ENCODE peak calls at places on chromosomes 11 and 22, in eight cellular contexts. H is CD8-positive, alpha-beta T cell; J is astrocyte; E is ovary; L is CD4-positive, alpha-beta T cell; A is MM.1S; W is RWPE1; G is colonic mucosa. X is an unnamed sample.

GRCh38 chr11:34044664-34045485 is 6.7 kb upstream of the CAPRIN1 start:
- DNase-seq in H (no peak), J (peak), E (no peak), L (no peak), A (peak), W (peak), G (no peak), X (no peak)

GRCh38 chr11:46293616-46294015 is 16.2 kb downstream of the CREB3L1 start:
- DNase-seq in H (no peak), J (peak), E (no peak), L (no peak), A (no peak), W (no peak), G (no peak), X (no peak)

GRCh38 chr11:63907808-63908530 is 9.0 kb downstream of the RCOR2 start:
- DNase-seq in H (no peak), J (no peak), E (peak), L (no peak), A (no peak), W (no peak), G (no peak), X (no peak)

GRCh38 chr11:4539603-4540219 is 5.3 kb upstream of the OR52M1 start:
- DNase-seq in H (peak), J (no peak), E (peak), L (no peak), A (peak), W (peak), G (peak), X (peak)

GRCh38 chr22:35930933-35931332 is 97.7 kb downstream of the RBFOX2 start:
- DNase-seq in H (no peak), J (peak), E (no peak), L (no peak), A (peak), W (peak), G (no peak), X (peak)

GRCh38 chr11:12125609-12126149 is 15.3 kb downstream of the MICAL2 start:
- DNase-seq in H (no peak), J (no peak), E (no peak), L (no peak), A (no peak), W (peak), G (no peak), X (no peak)

GRCh38 chr11:20360650-20361049 is 2.9 kb upstream of the HTATIP2 start:
- DNase-seq in H (no peak), J (no peak), E (no peak), L (no peak), A (peak), W (no peak), G (no peak), X (no peak)

GRCh38 chr11:121048464-121049233 is 24.7 kb downstream of the TBCEL start:
- DNase-seq in H (no peak), J (peak), E (no peak), L (no peak), A (no peak), W (peak), G (no peak), X (no peak)

GRCh38 chr22:47113880-47114415 is 351.5 kb downstream of the TBC1D22A start:
- DNase-seq in H (no peak), J (no peak), E (no peak), L (no peak), A (no peak), W (no peak), G (no peak), X (no peak)

GRCh38 chr11:7511405-7511804 is 2.4 kb upstream of the PPFIBP2 start:
- DNase-seq in H (no peak), J (no peak), E (peak), L (no peak), A (peak), W (no peak), G (peak), X (no peak)

DNA sequence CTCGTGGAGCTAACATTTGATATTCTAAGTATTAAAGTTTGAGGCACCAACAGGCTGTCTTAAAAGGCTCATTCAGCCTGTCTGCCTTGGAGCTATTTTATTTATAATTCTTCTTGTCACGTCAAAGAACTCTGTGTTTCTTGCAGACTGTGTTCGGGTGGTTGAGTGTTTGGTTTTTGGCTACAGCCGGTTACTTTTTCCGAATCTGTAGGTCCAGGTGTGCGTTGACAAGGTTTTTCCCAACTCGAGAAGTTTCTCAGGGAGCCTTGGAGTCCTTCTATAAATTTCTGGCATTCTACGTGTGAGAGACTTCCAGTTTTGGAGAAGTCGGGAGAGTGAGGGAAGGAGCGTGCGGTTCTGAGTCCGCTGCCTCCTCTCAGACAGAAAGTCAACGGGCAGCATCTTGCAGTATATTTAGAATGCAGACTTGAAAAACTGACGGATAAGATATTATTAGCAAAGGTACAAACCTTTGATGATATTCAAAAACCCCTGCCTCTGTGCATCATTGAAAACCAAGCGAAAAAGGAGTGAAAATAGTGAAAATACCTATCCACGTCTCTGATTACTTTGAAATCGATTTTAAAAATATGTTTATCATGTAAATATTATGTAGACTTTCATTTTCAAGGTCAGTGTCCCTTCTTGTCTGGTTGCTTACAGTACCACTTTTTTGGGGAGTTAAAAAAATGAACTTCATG is 85.2 kb upstream of the PPARA start:
- DNase-seq in H (no peak), J (peak), E (no peak), L (no peak), A (no peak), W (no peak), G (no peak), X (no peak)
- TF ChIP-seq CTCF in H (no peak), J (no peak), E (no peak), L (no peak), A (no peak), W (no peak), G (no peak), X (no peak)

GRCh38 chr22:46052801-46053562 is 76.0 kb upstream of the WNT7B start:
- DNase-seq in H (no peak), J (peak), E (peak), L (no peak), A (peak), W (no peak), G (peak), X (no peak)
- TF ChIP-seq CTCF in H (no peak), J (no peak), E (no peak), L (no peak), A (peak), W (no peak), G (no peak), X (no peak)

GRCh38 chr22:41343717-41344116 is 38.0 kb upstream of the TEF start:
- DNase-seq in H (no peak), J (no peak), E (no peak), L (no peak), A (no peak), W (no peak), G (no peak), X (no peak)
- TF ChIP-seq CTCF in H (no peak), J (no peak), E (no peak), L (no peak), A (no peak), W (no peak), G (no peak), X (no peak)

GRCh38 chr11:67646535-67647336 is 3.8 kb downstream of the ACY3 start:
- DNase-seq in H (no peak), J (no peak), E (no peak), L (no peak), A (peak), W (no peak), G (peak), X (no peak)

GRCh38 chr11:67649634-67650540 is 643 bp downstream of the ACY3 start:
- DNase-seq in H (no peak), J (no peak), E (no peak), L (no peak), A (peak), W (no peak), G (peak), X (no peak)

GRCh38 chr11:67647471-67647870 is 3.1 kb downstream of the ACY3 start:
- DNase-seq in H (no peak), J (no peak), E (no peak), L (no peak), A (no peak), W (no peak), G (no peak), X (no peak)

GRCh38 chr11:67648140-67648795 is 2.3 kb downstream of the ACY3 start:
- DNase-seq in H (peak), J (no peak), E (no peak), L (peak), A (peak), W (no peak), G (no peak), X (peak)

GRCh38 chr11:67648796-67649613 is 1.5 kb downstream of the ACY3 start:
- DNase-seq in H (no peak), J (no peak), E (no peak), L (no peak), A (no peak), W (no peak), G (no peak), X (no peak)
- TF ChIP-seq CTCF in H (no peak), J (no peak), E (no peak), L (no peak), A (no peak), W (no peak), G (no peak), X (no peak)

GRCh38 chr22:44436656-44437492 is 61.2 kb downstream of the RTL6 start:
- DNase-seq in H (no peak), J (no peak), E (no peak), L (no peak), A (no peak), W (no peak), G (no peak), X (no peak)
- TF ChIP-seq CTCF in H (no peak), J (no peak), E (no peak), L (no peak), A (no peak), W (no peak), G (no peak), X (no peak)

DNA sequence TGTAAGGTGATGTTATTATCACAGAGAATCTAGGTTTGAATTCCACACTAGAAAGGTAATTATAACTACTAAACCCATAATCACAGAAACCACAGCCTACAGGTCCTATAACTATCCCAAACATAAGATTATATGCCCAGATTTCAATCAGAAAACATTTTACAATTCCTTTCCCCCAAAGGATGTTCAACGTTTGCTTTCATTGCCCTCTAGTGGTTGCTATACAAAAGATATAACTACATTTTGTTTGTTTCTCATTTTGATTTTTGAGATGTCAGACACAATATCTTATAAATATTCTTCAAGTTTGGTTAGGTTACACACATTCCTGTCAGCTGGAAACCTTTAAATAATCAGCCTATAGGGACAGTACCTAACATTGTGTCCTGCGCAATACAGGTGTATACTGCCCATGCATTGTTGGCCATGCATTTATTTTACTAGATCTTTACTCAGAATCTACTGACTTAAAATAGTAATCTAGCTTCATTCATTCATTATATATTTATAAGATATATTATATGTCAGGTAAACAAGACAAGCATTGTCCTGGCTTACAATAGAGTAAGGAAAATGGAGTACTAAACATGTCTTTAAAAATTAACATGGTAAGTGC is 530.5 kb upstream of the CCDC90B start:
- DNase-seq in H (no peak), J (peak), E (no peak), L (no peak), A (peak), W (peak), G (no peak), X (peak)
- TF ChIP-seq CTCF in H (peak), J (peak), E (no peak), L (peak), A (peak), W (peak), G (peak), X (peak)

GRCh38 chr11:2091112-2091746 is 48.0 kb downstream of the IGF2 start:
- DNase-seq in H (no peak), J (no peak), E (no peak), L (no peak), A (no peak), W (no peak), G (no peak), X (no peak)

GRCh38 chr11:2090172-2091111 is 48.7 kb downstream of the IGF2 start:
- DNase-seq in H (no peak), J (no peak), E (no peak), L (no peak), A (no peak), W (no peak), G (no peak), X (no peak)

GRCh38 chr11:2088284-2088683 is 50.9 kb downstream of the IGF2 start:
- DNase-seq in H (no peak), J (no peak), E (no peak), L (no peak), A (no peak), W (no peak), G (no peak), X (no peak)

GRCh38 chr11:2089536-2090165 is 49.5 kb downstream of the IGF2 start:
- DNase-seq in H (no peak), J (no peak), E (no peak), L (no peak), A (peak), W (peak), G (no peak), X (peak)

DNA sequence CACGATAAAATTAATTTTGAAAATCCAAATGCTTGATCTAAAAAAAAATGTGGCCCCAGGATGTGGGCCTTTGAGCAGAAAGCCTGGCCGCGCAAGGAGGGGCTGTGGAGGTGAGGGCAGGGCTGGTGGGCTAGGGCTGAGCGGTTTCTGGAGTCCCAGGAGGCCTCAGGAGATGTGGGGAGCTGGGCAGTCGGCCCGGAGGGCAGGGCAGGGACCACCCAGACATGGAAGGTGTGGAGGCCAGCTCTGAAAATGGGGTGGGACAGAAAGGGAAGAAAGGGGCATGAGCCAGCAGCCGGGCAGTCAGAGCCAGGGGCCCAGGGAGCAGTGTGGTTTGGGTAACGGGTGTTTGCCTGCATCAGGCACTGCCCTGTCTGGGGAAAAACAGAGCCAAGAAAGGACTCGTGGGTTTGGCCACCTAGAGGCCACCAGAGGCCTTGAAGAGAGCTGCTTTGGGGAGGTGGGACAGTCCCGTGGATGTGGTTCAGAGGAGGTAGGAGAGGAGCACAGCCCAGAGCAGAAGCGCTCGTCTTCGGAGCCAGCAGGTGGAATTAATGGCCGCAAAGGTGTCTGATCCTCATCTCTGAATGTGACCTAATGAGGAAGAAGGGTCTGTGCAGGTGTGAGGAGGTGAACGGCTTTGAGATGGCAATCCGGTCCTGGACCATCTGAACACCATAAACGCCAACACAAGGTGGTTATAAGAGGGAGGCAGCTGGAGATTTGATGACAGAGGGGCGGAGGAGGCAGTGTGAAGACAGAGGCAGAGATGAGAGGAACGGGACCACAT is 50.2 kb downstream of the IGF2 start:
- DNase-seq in H (no peak), J (no peak), E (no peak), L (no peak), A (no peak), W (no peak), G (no peak), X (no peak)
- TF ChIP-seq CTCF in H (no peak), J (no peak), E (no peak), L (no peak), A (no peak), W (no peak), G (no peak), X (no peak)

GRCh38 chr22:37564111-37564711 is 3.9 kb downstream of the CDC42EP1 start:
- DNase-seq in H (no peak), J (peak), E (no peak), L (no peak), A (no peak), W (no peak), G (no peak), X (no peak)

GRCh38 chr22:37561209-37562048 is 1.1 kb downstream of the CDC42EP1 start:
- DNase-seq in H (peak), J (peak), E (peak), L (peak), A (peak), W (peak), G (peak), X (peak)

GRCh38 chr22:37560682-37561208 is 465 bp downstream of the CDC42EP1 start:
- DNase-seq in H (no peak), J (peak), E (peak), L (no peak), A (no peak), W (no peak), G (no peak), X (no peak)

GRCh38 chr22:37563153-37564081 is 3.1 kb downstream of the CDC42EP1 start:
- DNase-seq in H (no peak), J (peak), E (peak), L (no peak), A (no peak), W (peak), G (peak), X (no peak)

DNA sequence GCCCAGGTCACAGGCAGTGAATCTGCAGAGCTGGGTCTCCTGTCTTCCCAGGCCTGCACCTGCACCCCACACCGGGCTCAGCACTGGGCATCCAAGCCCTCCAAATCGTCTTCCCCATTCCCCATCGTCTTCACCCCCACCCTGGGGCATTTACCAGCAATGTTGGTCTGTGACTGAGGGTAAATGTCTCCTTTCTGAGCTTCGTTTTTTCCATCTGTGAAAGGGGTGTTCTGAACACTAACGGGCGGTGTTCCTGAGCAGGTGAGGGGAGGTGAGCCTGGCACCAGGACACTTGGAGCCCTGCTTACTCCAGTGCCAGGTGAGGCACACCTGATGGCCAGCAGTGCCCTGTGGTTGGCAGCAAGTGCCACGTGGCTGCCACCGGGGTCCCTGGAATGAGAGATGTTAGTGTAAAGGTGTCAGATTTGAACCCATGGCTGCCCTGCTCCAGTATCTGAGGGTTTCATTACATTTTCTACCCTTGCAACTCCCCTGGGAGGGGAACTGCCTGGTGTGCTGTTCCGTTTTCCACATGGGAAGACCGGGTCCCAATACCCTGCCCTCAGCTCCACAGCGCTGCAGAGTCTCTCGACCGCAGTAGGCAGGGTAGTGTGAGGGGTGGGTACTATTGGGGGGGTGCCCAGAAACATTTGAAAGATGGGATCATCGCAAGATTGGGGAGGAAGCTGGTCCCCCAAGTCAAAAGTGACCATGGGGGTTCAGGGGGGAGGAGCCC is 1.9 kb downstream of the CDC42EP1 start:
- DNase-seq in H (no peak), J (no peak), E (no peak), L (no peak), A (no peak), W (no peak), G (no peak), X (no peak)
- TF ChIP-seq CTCF in H (peak), J (no peak), E (no peak), L (peak), A (no peak), W (peak), G (no peak), X (no peak)

GRCh38 chr22:25942126-25942988 is 200.4 kb downstream of the MYO18B start:
- DNase-seq in H (no peak), J (no peak), E (no peak), L (no peak), A (no peak), W (no peak), G (no peak), X (no peak)

GRCh38 chr22:25941365-25941960 is 199.5 kb downstream of the MYO18B start:
- DNase-seq in H (no peak), J (no peak), E (no peak), L (no peak), A (no peak), W (no peak), G (no peak), X (no peak)

GRCh38 chr22:25939384-25939783 is 197.4 kb downstream of the MYO18B start:
- DNase-seq in H (no peak), J (no peak), E (no peak), L (no peak), A (no peak), W (no peak), G (no peak), X (no peak)

GRCh38 chr22:25942989-25943411 is 201.0 kb downstream of the MYO18B start:
- DNase-seq in H (no peak), J (no peak), E (no peak), L (no peak), A (no peak), W (no peak), G (peak), X (no peak)

DNA sequence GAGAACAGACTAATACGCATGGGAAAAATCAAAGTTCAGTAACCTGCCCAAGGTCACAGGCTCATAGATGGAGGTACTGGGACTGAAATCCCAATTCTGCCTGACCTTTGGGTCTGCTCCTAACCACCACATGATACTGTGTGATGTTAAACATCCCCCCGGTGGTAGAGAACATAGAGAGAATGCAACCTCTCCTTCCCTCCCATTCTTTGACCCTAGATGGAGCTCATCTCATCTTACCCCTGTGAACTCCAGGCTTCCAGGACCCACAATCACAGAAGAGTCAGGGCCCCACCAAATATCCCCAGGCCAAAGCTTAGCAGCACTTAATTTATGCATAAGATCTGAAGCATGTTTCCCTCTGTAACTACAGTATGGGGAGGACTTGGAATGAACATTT is 198.5 kb downstream of the MYO18B start:
- DNase-seq in H (no peak), J (no peak), E (no peak), L (no peak), A (no peak), W (no peak), G (no peak), X (no peak)
- TF ChIP-seq CTCF in H (no peak), J (no peak), E (no peak), L (no peak), A (no peak), W (no peak), G (no peak), X (no peak)

X was measured in GM13977.